ENCODE peak calls at places on chromosome 21, in seven cellular contexts. X is left ventricle myocardium inferior, F is A549, K is aorta, N is Panc1, Y is iPS DF 6.9, D is astrocyte. S is an unnamed sample.

GRCh38 chr21:37227071-37228002 is 39.8 kb downstream of the VPS26C start:
- DNase-seq in X (no peak), F (no peak), K (no peak), N (no peak), Y (no peak), D (no peak), S (no peak)

GRCh38 chr21:29465528-29465927 is 166.8 kb downstream of the BACH1 start:
- DNase-seq in X (no peak), F (no peak), K (no peak), N (no peak), Y (no peak), D (no peak), S (no peak)

GRCh38 chr21:10616535-10616934 is 95.2 kb downstream of the TPTE start:
- DNase-seq in X (no peak), F (no peak), K (no peak), N (no peak), Y (no peak), D (no peak), S (no peak)

GRCh38 chr21:39094847-39095525 is 88.3 kb downstream of the PSMG1 start:
- DNase-seq in X (no peak), F (peak; percentile 32), K (no peak), N (no peak), Y (no peak), D (peak; percentile 96), S (no peak)

GRCh38 chr21:29299906-29300546 is 1.3 kb downstream of the BACH1 start:
- DNase-seq in X (peak; percentile 48), F (peak; percentile 13), K (peak; percentile 73), N (peak; percentile 10), Y (no peak), D (peak; percentile 98), S (peak; percentile 23)

GRCh38 chr21:37939251-37939650 is 23.0 kb upstream of the KCNJ6 start:
- DNase-seq in X (no peak), F (no peak), K (no peak), N (no peak), Y (no peak), D (no peak), S (no peak)

GRCh38 chr21:31874817-31875216 is 2.0 kb downstream of the HUNK start:
- DNase-seq in X (no peak), F (no peak), K (no peak), N (no peak), Y (no peak), D (no peak), S (no peak)

GRCh38 chr21:37266515-37267221 is 466 bp downstream of the VPS26C start:
- DNase-seq in X (no peak), F (no peak), K (peak; percentile 71), N (no peak), Y (no peak), D (peak; percentile 16), S (no peak)

GRCh38 chr21:22235866-22236590 is 1237.8 kb downstream of the NCAM2 start:
- DNase-seq in X (no peak), F (no peak), K (no peak), N (no peak), Y (no peak), D (no peak), S (no peak)

GRCh38 chr21:36700961-36701911 is 2.3 kb downstream of the SIM2 start:
- DNase-seq in X (no peak), F (no peak), K (peak; percentile 37), N (no peak), Y (no peak), D (no peak), S (no peak)

GRCh38 chr21:36553406-36553805 is 73.5 kb upstream of the CLDN14 start:
- DNase-seq in X (no peak), F (no peak), K (no peak), N (no peak), Y (no peak), D (no peak), S (no peak)

DNA sequence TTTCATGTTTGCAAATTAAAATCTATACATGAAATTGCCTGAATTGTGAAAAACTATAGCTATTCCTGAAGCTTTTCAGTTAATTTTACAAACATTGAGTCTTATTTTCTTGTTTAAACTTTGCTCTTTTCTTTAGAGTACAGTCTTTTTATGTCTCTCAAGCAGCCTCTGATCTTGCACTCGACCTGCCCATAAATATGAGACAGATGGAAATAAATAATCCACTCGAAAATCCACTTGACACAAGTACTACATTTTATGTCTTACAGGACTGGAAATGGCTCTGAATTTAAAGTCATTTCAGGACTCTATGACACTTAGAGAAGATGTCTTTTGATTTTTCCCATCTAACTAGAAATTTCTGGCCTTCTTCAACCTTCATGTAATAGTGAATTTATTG is 283.8 kb downstream of the USP25 start:
- DNase-seq in X (no peak), F (no peak), K (no peak), N (no peak), Y (no peak), D (no peak), S (no peak)
- H3K4me3 ChIP-seq in X (no peak overlapping the region), F (no peak overlapping the region), K (no peak overlapping the region), N (no peak overlapping the region), Y (no peak overlapping the region), D (no peak overlapping the region), S (no peak overlapping the region)

DNA sequence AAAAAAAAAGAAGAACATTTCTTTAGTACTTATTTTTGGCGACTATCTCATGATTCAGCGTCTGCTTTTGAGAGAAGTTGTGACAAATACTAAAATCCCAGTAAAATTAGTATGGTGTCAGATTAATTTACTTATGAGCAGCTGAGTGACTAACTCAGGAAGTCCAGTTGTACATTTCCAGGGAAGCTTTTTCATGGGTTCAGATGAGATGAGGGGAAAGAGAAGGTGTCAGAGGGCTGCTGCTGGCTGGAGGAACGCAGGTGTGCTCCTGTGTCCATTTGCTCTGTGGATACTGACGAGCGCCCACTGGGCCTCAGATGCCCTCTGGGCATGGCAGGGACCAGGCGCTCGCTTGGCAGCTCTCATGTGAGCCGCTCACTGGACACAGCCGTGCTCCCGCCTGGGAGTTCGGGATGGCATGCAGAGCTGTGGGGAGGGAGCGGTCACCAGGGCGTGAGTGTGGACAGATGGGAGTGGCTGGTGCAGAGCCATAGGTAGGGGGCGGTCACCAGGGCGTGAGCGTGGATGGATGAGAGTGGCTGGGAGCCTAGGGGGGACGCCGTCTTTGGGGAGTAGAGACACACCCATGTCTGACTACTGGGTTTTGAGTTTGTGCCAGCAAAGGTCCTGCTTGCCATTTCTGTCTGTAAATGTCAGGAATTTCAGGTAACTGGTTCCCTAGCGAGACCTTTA is 55.0 kb downstream of the ADARB1 start:
- DNase-seq in X (peak; percentile 53), F (no peak), K (peak; percentile 69), N (no peak), Y (no peak), D (peak; percentile 62), S (peak; percentile 55)
- H3K27ac ChIP-seq in X (peak overlapping the region; percentile 81), F (peak overlapping the region; percentile 45), K (peak overlapping the region; percentile 4), N (no peak overlapping the region), Y (no peak overlapping the region), D (peak overlapping the region; percentile 77), S (peak overlapping the region; percentile 79)

DNA sequence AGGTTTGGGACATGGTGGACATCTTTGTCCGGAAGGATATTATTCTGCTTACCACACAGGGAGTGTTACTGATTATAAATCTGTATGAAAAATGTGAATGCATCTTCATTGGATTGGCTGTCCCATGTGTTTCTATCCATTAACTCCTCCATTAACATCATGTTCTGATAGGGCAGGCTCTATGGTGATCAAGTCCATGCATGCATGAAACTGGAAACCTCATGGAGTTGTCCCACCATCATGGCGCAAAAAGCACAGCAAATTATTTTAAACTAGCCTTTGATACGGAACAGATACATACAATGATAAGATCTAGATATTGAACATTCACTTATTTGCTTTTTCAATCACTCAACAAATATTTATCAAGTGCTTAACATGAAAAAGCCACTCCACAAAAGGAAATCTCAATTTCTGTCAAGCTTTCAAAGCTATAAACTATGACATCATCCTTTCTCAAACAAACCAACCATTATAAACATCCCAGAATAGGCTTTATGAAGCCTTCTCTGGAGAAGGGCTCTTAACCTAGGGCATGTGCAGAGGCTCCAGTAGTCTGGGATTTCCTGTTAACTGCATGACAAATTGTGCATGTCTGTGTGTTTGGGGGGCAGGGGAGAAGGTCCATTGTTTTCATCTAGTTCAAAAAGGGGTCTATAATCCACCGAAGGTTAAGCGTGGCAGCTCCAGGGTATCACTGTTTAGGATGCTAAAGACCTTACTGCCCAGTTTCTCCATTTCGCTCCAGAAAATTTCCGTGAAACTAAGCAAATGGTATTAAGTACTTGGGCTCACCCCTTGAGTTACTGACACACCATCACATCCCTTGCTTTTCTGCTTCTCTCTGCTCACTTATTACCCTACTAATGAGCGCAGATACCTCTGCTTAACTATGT is 46.1 kb downstream of the ADAMTS1 start:
- DNase-seq in X (no peak), F (no peak), K (no peak), N (no peak), Y (no peak), D (peak; percentile 18), S (no peak)
- H3K4me1 ChIP-seq in X (peaks cover 39% of the 10 kb centered on the region), F (no peaks in the 10 kb centered on the region), K (peaks cover 9% of the 10 kb centered on the region), N (no peaks in the 10 kb centered on the region), Y (no peaks in the 10 kb centered on the region), D (peaks cover 3% of the 10 kb centered on the region), S (peaks cover 21% of the 10 kb centered on the region)

DNA sequence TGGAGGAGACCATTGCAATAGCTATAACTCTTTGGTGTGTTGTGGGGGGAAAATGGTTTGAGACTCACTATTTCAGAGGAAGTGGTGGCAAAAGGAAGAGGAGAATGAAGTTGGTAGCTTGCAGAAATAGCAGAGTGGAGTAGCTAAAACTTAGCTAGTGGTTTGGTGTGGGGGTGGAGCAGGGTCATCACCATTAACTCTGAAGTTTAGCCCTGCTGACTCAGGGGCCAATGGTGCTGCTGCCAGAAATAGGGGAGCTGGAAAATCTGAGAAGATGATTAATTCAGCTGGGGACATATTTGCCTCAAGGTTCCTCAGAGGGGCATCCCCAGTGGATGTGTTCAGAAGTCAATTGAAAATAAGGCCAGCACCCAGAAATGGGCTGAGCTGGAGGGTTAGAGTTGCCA is 65.4 kb downstream of the RUNX1 start:
- DNase-seq in X (no peak), F (no peak), K (no peak), N (no peak), Y (no peak), D (peak; percentile 81), S (no peak)
- H3K4me3 ChIP-seq in X (no peak overlapping the region), F (no peak overlapping the region), K (no peak overlapping the region), N (no peak overlapping the region), Y (no peak overlapping the region), D (peak overlapping the region; percentile 21), S (no peak overlapping the region)

GRCh38 chr21:41249476-41249875 is 67.1 kb upstream of the FAM3B start:
- DNase-seq in X (no peak), F (no peak), K (no peak), N (no peak), Y (no peak), D (no peak), S (no peak)
- H3K27ac ChIP-seq in X (no peak overlapping the region), F (no peak overlapping the region), K (no peak overlapping the region), N (no peak overlapping the region), Y (no peak overlapping the region), D (no peak overlapping the region), S (no peak overlapping the region)

GRCh38 chr21:33975548-33976081 is 60.0 kb upstream of the ATP5PO start:
- DNase-seq in X (no peak), F (no peak), K (no peak), N (no peak), Y (no peak), D (peak; percentile 45), S (no peak)
- H3K4me1 ChIP-seq in X (peaks cover 23% of the 10 kb centered on the region), F (peaks cover 35% of the 10 kb centered on the region), K (peaks cover 14% of the 10 kb centered on the region), N (peaks cover 34% of the 10 kb centered on the region), Y (peaks cover 12% of the 10 kb centered on the region), D (peaks cover 41% of the 10 kb centered on the region), S (peaks cover 4% of the 10 kb centered on the region)

GRCh38 chr21:44872266-44872567 is 1.3 kb downstream of the PTTG1IP start:
- DNase-seq in X (no peak), F (no peak), K (no peak), N (no peak), Y (no peak), D (no peak), S (no peak)
- H3K4me3 ChIP-seq in X (peak overlapping the region; percentile 85), F (peak overlapping the region; percentile 86), K (peak overlapping the region; percentile 89), N (peak overlapping the region; percentile 85), Y (peak overlapping the region; percentile 94), D (peak overlapping the region; percentile 85), S (peak overlapping the region; percentile 88)

GRCh38 chr21:42080788-42081083 is 9.6 kb downstream of the UMODL1 start:
- DNase-seq in X (no peak), F (no peak), K (no peak), N (no peak), Y (no peak), D (peak; percentile 94), S (no peak)
- H3K27ac ChIP-seq in X (no peak overlapping the region), F (no peak overlapping the region), K (no peak overlapping the region), N (no peak overlapping the region), Y (no peak overlapping the region), D (peak overlapping the region; percentile 38), S (no peak overlapping the region)